ENCODE peak calls at places on chromosomes 3 and 15, in ten cellular contexts. U, E, F, D, G, C, H, N, K and Q are unnamed samples.
A peak's percentile ranks its signal among the peaks of the same experiment; 100 is the strongest.

GRCh38 chr3:38579146-38579545 is 70.3 kb downstream of the SCN5A start:
- DNase-seq in U (no peak), E (no peak), F (peak; percentile 15), D (no peak), G (no peak), C (peak; percentile 70), H (no peak), N (no peak), K (no peak), Q (peak; percentile 15)

GRCh38 chr3:72950801-72951200 is 45.8 kb upstream of the PPP4R2 start:
- DNase-seq in U (no peak), E (no peak), F (no peak), D (peak; percentile 12), G (no peak), C (no peak), H (no peak), N (no peak), K (no peak), Q (no peak)

GRCh38 chr15:93210995-93211394 is 122.0 kb upstream of the RGMA start:
- DNase-seq in U (no peak), E (no peak), F (no peak), D (no peak), G (no peak), C (no peak), H (no peak), N (no peak), K (no peak), Q (no peak)

GRCh38 chr3:73029321-73029796 is 32.1 kb upstream of the EBLN2 start:
- DNase-seq in U (no peak), E (peak; percentile 73), F (no peak), D (no peak), G (no peak), C (peak; percentile 90), H (peak; percentile 97), N (no peak), K (peak; percentile 9), Q (peak; percentile 27)

GRCh38 chr3:50324351-50325144 is 2.0 kb upstream of the HYAL2 start:
- DNase-seq in U (no peak), E (no peak), F (peak; percentile 59), D (peak; percentile 49), G (no peak), C (peak; percentile 87), H (peak; percentile 69), N (peak; percentile 53), K (peak; percentile 86), Q (peak; percentile 64)

GRCh38 chr15:47366884-47367283 is 350.4 kb upstream of the SEMA6D start:
- DNase-seq in U (no peak), E (no peak), F (no peak), D (no peak), G (no peak), C (no peak), H (no peak), N (no peak), K (no peak), Q (no peak)

GRCh38 chr3:80889643-80890042 is 871.8 kb downstream of the GBE1 start:
- DNase-seq in U (no peak), E (no peak), F (no peak), D (no peak), G (no peak), C (no peak), H (no peak), N (no peak), K (no peak), Q (no peak)

GRCh38 chr3:143035466-143036214 is 34.3 kb downstream of the U2SURP start:
- DNase-seq in U (no peak), E (no peak), F (no peak), D (no peak), G (no peak), C (peak; percentile 81), H (peak; percentile 57), N (no peak), K (no peak), Q (no peak)

GRCh38 chr15:39573844-39574243 is 7.0 kb upstream of the THBS1 start:
- DNase-seq in U (no peak), E (no peak), F (no peak), D (no peak), G (no peak), C (no peak), H (peak; percentile 26), N (no peak), K (no peak), Q (no peak)

GRCh38 chr3:11146771-11147363 is 7.4 kb upstream of the HRH1 start:
- DNase-seq in U (no peak), E (no peak), F (no peak), D (no peak), G (no peak), C (no peak), H (no peak), N (no peak), K (no peak), Q (no peak)

GRCh38 chr15:81885135-81885534 is 160.7 kb downstream of the MEX3B start:
- DNase-seq in U (no peak), E (peak; percentile 17), F (no peak), D (no peak), G (no peak), C (no peak), H (no peak), N (no peak), K (no peak), Q (no peak)

GRCh38 chr3:17730318-17730967 is 12.0 kb downstream of the TBC1D5 start:
- DNase-seq in U (no peak), E (no peak), F (no peak), D (no peak), G (no peak), C (peak; percentile 82), H (peak; percentile 48), N (no peak), K (peak; percentile 98), Q (no peak)

GRCh38 chr3:25589104-25589782 is 75.5 kb downstream of the TOP2B start:
- DNase-seq in U (no peak), E (no peak), F (no peak), D (no peak), G (no peak), C (no peak), H (no peak), N (no peak), K (no peak), Q (no peak)

GRCh38 chr3:183515968-183516851 is 39.3 kb downstream of the KLHL6 start:
- DNase-seq in U (peak; percentile 46), E (no peak), F (peak; percentile 73), D (no peak), G (no peak), C (no peak), H (no peak), N (peak; percentile 24), K (no peak), Q (no peak)

GRCh38 chr3:152664766-152665165 is 170.2 kb upstream of the P2RY1 start:
- DNase-seq in U (no peak), E (no peak), F (no peak), D (no peak), G (no peak), C (no peak), H (no peak), N (no peak), K (no peak), Q (no peak)

GRCh38 chr15:69474291-69474690 is 21.7 kb downstream of the RPLP1 start:
- DNase-seq in U (no peak), E (no peak), F (no peak), D (no peak), G (no peak), C (peak; percentile 19), H (no peak), N (no peak), K (no peak), Q (no peak)

GRCh38 chr15:68210821-68211655 is 5.9 kb upstream of the CALML4 start:
- DNase-seq in U (peak; percentile 50), E (no peak), F (peak; percentile 60), D (peak; percentile 67), G (no peak), C (peak; percentile 65), H (peak; percentile 42), N (peak; percentile 25), K (peak; percentile 61), Q (peak; percentile 79)

GRCh38 chr3:129756871-129757270 is 136.6 kb downstream of the TMCC1 start:
- DNase-seq in U (no peak), E (no peak), F (no peak), D (no peak), G (no peak), C (peak; percentile 84), H (peak; percentile 67), N (no peak), K (no peak), Q (peak; percentile 28)